ENCODE peak calls at places on chromosomes 16 and 17, in eight cellular contexts. Q, O, T, H, J, S, E and Y are unnamed samples.

GRCh38 chr17:21165922-21166598 is 39.3 kb downstream of the DHRS7B start:
- DNase-seq in Q (no peak), O (no peak), T (no peak), H (no peak), J (no peak), S (no peak), E (no peak), Y (no peak)

GRCh38 chr16:89152831-89153700 is 18.5 kb upstream of the CDH15 start:
- DNase-seq in Q (no peak), O (no peak), T (no peak), H (no peak), J (no peak), S (no peak), E (no peak), Y (no peak)

GRCh38 chr17:40190197-40191021 is 13.1 kb downstream of the RAPGEFL1 start:
- DNase-seq in Q (peak), O (no peak), T (peak), H (no peak), J (no peak), S (peak), E (no peak), Y (peak)

GRCh38 chr17:19650826-19651225 is 2.3 kb downstream of the ALDH3A2 start:
- DNase-seq in Q (no peak), O (no peak), T (no peak), H (no peak), J (no peak), S (no peak), E (no peak), Y (no peak)

GRCh38 chr16:66618588-66618987 is 14.1 kb downstream of the CMTM3 start:
- DNase-seq in Q (no peak), O (no peak), T (no peak), H (no peak), J (peak), S (no peak), E (no peak), Y (peak)

GRCh38 chr17:14510136-14510535 is 209.3 kb downstream of the HS3ST3B1 start:
- DNase-seq in Q (no peak), O (no peak), T (no peak), H (no peak), J (no peak), S (no peak), E (no peak), Y (no peak)

GRCh38 chr16:27520982-27521673 is 28.6 kb downstream of the GTF3C1 start:
- DNase-seq in Q (no peak), O (no peak), T (peak), H (no peak), J (no peak), S (no peak), E (no peak), Y (no peak)

GRCh38 chr17:27657620-27658019 is 26.6 kb downstream of the LGALS9 start:
- DNase-seq in Q (peak), O (peak), T (no peak), H (no peak), J (no peak), S (no peak), E (no peak), Y (no peak)

GRCh38 chr16:2048116-2048543 is 345 bp downstream of the TSC2 start:
- DNase-seq in Q (no peak), O (no peak), T (no peak), H (no peak), J (no peak), S (no peak), E (no peak), Y (no peak)

GRCh38 chr17:8060274-8060673 is 21.4 kb downstream of the ALOX15B start:
- DNase-seq in Q (peak), O (peak), T (peak), H (peak), J (peak), S (peak), E (no peak), Y (peak)

GRCh38 chr17:65198653-65199382 is 61.6 kb downstream of the RGS9 start:
- DNase-seq in Q (no peak), O (peak), T (peak), H (peak), J (no peak), S (no peak), E (no peak), Y (peak)

GRCh38 chr17:38749222-38750043 is 1.3 kb upstream of the PCGF2 start:
- DNase-seq in Q (no peak), O (peak), T (peak), H (peak), J (no peak), S (no peak), E (no peak), Y (peak)

GRCh38 chr16:67657751-67658518 is 2.1 kb downstream of the ACD start:
- DNase-seq in Q (no peak), O (no peak), T (no peak), H (no peak), J (no peak), S (no peak), E (no peak), Y (no peak)

GRCh38 chr17:72392056-72393010 is 271.5 kb downstream of the SOX9 start:
- DNase-seq in Q (no peak), O (no peak), T (no peak), H (no peak), J (no peak), S (no peak), E (no peak), Y (no peak)

GRCh38 chr17:35799942-35800341 is 4.5 kb upstream of the MMP28 start:
- DNase-seq in Q (no peak), O (no peak), T (no peak), H (peak), J (no peak), S (no peak), E (no peak), Y (no peak)

GRCh38 chr17:58432806-58433573 is 15.7 kb upstream of the RNF43 start:
- DNase-seq in Q (no peak), O (no peak), T (no peak), H (no peak), J (no peak), S (no peak), E (no peak), Y (no peak)

GRCh38 chr17:81483085-81483861 is 29.3 kb downstream of the ACTG1 start:
- DNase-seq in Q (no peak), O (no peak), T (peak), H (no peak), J (no peak), S (peak), E (no peak), Y (no peak)

GRCh38 chr17:30520882-30521281 is 43.7 kb downstream of the GOSR1 start:
- DNase-seq in Q (no peak), O (no peak), T (no peak), H (no peak), J (no peak), S (no peak), E (no peak), Y (no peak)

GRCh38 chr16:10180771-10181163 is 1.5 kb downstream of the GRIN2A start:
- DNase-seq in Q (peak), O (no peak), T (peak), H (no peak), J (no peak), S (peak), E (peak), Y (no peak)

GRCh38 chr16:50692999-50693781 is at the start of gene NOD2:
- DNase-seq in Q (peak), O (no peak), T (no peak), H (no peak), J (no peak), S (peak), E (no peak), Y (no peak)

GRCh38 chr17:53570731-53571130 is 252.0 kb upstream of the KIF2B start:
- DNase-seq in Q (no peak), O (no peak), T (no peak), H (no peak), J (no peak), S (no peak), E (no peak), Y (no peak)

GRCh38 chr16:4767872-4768548 is 1.0 kb upstream of the ZNF500 start:
- DNase-seq in Q (peak), O (no peak), T (no peak), H (no peak), J (no peak), S (peak), E (no peak), Y (no peak)